ENCODE peak calls at places on chromosomes 3 and 15, in seven cellular contexts. I is neural progenitor cell, E is keratinocyte, K is PC-9, P is IMR-90, V is HepG2, A is PC-3. D is an unnamed sample. For H4K20me1, the result is how much of the 10 kb centered on the place peaks cover.

GRCh38 chr3:123871946-123872345 is 12.2 kb downstream of the MYLK start:
- DNase-seq in I (peak), E (no peak), K (no peak), P (peak), V (no peak), A (peak), D (no peak)

GRCh38 chr3:44906997-44907396 is 32.6 kb downstream of the TGM4 start:
- DNase-seq in I (no peak), E (no peak), K (no peak), P (peak), V (no peak), A (peak), D (no peak)

GRCh38 chr3:126752303-126753190 is 48.5 kb downstream of the CHCHD6 start:
- DNase-seq in I (peak), E (no peak), K (peak), P (peak), V (peak), A (peak), D (peak)

GRCh38 chr15:52784799-52785671 is 5.1 kb downstream of the ONECUT1 start:
- DNase-seq in I (peak), E (no peak), K (no peak), P (no peak), V (peak), A (no peak), D (peak)

GRCh38 chr3:38658886-38659285 is 9.4 kb upstream of the SCN5A start:
- DNase-seq in I (peak), E (no peak), K (no peak), P (no peak), V (no peak), A (no peak), D (no peak)

GRCh38 chr3:149472393-149472792 is 2.1 kb upstream of the TM4SF4 start:
- DNase-seq in I (no peak), E (no peak), K (no peak), P (peak), V (no peak), A (no peak), D (no peak)

GRCh38 chr3:29346828-29347227 is 66.0 kb downstream of the RBMS3 start:
- DNase-seq in I (no peak), E (no peak), K (no peak), P (peak), V (no peak), A (no peak), D (peak)

GRCh38 chr3:149473314-149473990 is 1.0 kb upstream of the TM4SF4 start:
- DNase-seq in I (no peak), E (peak), K (peak), P (peak), V (no peak), A (peak), D (peak)

GRCh38 chr15:94965593-94965992 is 734.2 kb downstream of the MCTP2 start:
- DNase-seq in I (no peak), E (no peak), K (no peak), P (no peak), V (no peak), A (no peak), D (no peak)

GRCh38 chr15:60370804-60371700 is 26.7 kb downstream of the ANXA2 start:
- DNase-seq in I (no peak), E (no peak), K (peak), P (peak), V (peak), A (peak), D (peak)

GRCh38 chr15:55970286-55970685 is 23.1 kb downstream of the NEDD4 start:
- DNase-seq in I (no peak), E (no peak), K (no peak), P (no peak), V (no peak), A (no peak), D (no peak)

GRCh38 chr3:135450985-135451384 is 514.5 kb upstream of the PPP2R3A start:
- DNase-seq in I (no peak), E (no peak), K (no peak), P (no peak), V (no peak), A (no peak), D (peak)

GRCh38 chr3:187015903-187016638 is 85.7 kb downstream of the ST6GAL1 start:
- DNase-seq in I (no peak), E (no peak), K (no peak), P (no peak), V (no peak), A (no peak), D (no peak)

GRCh38 chr3:53708001-53708621 is 138.1 kb downstream of the CHDH start:
- DNase-seq in I (no peak), E (no peak), K (no peak), P (no peak), V (no peak), A (no peak), D (no peak)

GRCh38 chr3:23324745-23325144 is 121.6 kb downstream of the UBE2E2 start:
- DNase-seq in I (no peak), E (no peak), K (peak), P (peak), V (no peak), A (peak), D (no peak)

GRCh38 chr15:52785672-52786406 is 4.3 kb downstream of the ONECUT1 start:
- DNase-seq in I (peak), E (no peak), K (no peak), P (no peak), V (no peak), A (no peak), D (peak)

GRCh38 chr3:191366675-191367074 is 36.3 kb upstream of the UTS2B start:
- DNase-seq in I (no peak), E (no peak), K (no peak), P (peak), V (no peak), A (no peak), D (peak)

GRCh38 chr3:43319794-43320193 is 33.5 kb downstream of the SNRK start:
- DNase-seq in I (no peak), E (no peak), K (no peak), P (no peak), V (no peak), A (no peak), D (no peak)

GRCh38 chr15:74752486-74753395 is 4.1 kb downstream of the CYP1A2 start:
- DNase-seq in I (no peak), E (peak), K (peak), P (peak), V (no peak), A (peak), D (peak)

GRCh38 chr3:174441588-174442316 is 417.4 kb upstream of the NAALADL2 start:
- DNase-seq in I (peak), E (no peak), K (no peak), P (no peak), V (no peak), A (peak), D (peak)

DNA sequence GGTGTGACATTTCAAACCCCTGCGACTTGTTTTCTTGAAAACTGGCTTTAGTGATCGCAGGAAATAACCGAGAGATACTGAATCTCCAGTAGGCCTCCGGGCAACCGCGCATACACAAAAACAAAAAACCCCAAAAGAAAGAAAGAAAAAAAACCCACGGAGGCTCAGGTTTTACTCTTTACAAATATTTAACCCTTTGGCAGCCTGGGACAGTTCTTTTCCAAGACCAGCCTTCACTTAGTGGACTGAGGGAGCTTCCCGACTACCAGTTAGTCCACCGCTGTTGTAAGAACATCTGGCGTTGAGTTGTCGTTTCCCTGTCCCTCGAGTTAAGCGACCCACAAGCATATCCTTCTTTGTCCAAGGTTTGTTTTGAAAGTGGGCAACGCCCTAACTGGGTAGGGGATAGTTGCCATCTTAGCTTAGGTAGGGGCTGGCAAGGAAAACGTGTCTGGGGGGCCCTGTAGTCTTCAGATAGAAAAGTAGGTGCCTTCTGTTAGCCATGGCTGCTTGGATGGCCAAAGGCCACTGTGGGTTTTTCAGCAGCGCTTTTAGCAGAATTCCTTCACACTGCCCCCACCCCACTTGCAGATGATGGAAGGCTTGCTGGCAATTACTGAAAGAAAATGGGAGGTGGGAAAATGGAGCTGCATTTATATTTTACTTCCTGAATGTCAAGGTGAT is 6.9 kb downstream of the ISL2 start:
- DNase-seq in I (peak), E (no peak), K (no peak), P (no peak), V (no peak), A (no peak), D (peak)
- H4K20me1 ChIP-seq in I (half or more), E (under half), K (under half), P (under half), V (under half), A (under half), D (under half)

DNA sequence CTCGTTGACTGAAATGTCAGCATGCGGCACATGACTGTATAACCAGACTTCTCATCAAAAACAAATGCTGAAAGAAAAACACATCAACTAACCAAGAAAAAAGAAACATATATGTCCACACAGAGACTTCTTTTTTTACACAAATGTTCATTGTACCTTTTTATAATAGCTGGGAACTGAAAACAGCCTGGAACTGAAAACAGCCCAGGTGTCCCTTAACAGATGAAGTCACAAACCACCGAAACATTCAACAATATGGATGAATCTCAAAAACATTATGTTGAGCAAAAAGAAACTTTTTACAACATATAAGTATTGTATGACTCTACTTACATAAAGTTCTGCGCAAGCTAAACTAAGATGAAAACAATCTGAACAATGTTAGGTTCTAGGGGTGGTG is 20.6 kb downstream of the UBE3A start:
- DNase-seq in I (no peak), E (no peak), K (no peak), P (no peak), V (no peak), A (no peak), D (no peak)
- H4K20me1 ChIP-seq in I (half or more), E (under half), K (under half), P (half or more), V (under half), A (half or more), D (half or more)

DNA sequence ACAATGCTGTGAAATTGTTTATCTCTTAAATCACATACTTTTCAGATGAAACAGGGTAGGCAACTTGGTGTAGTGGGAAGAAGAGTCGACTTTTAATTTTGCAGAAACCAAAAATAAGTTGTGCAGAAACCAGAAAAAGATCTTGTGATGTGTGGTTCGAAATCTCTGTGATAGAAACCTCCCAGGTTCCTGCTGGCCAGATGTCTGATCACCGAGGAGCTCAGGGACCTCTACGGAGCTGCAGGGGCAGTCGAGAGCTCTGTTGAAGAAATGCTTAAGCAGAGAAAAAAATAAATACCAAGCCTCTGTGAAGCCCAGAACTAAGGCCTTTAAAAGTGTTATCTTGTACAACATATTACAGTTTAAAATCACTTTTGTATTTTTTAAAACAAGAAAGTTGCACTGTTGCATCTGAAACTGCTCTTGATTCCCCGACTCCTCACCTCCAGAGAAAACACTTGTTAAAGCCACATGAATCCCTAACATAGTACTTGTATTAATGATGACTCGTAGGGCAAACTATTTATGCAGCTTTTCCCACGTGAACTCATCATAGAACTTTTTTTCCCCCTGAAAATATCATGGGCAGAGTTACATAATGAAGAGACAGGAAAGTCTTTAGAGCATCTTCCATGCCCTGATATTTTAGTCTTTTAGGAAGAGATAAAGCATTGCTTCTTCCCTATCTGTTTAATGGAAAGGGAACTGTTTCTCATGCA is 51.3 kb downstream of the CCK start:
- DNase-seq in I (no peak), E (no peak), K (no peak), P (peak), V (no peak), A (peak), D (no peak)
- H4K20me1 ChIP-seq in I (under half), E (under half), K (under half), P (under half), V (under half), A (under half), D (under half)

DNA sequence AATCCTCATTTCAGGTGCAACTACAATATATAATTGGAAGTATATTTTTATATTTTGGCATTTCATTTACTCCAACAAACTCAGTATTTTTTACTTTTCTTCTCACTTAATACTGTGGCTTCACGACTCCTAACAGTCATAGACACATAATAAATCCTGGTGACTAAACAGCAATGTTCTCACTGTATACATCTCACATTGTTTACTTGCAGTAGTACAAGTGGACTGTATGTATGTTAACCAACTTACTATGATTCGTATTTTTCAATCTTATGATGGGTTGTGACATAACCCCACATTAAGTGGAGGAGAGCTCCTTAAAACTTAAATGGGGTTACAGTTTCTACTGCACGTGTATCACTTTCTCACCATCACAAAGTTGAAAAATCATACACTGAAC is 7.5 kb downstream of the ADAM10 start:
- DNase-seq in I (no peak), E (no peak), K (no peak), P (peak), V (no peak), A (no peak), D (peak)
- H4K20me1 ChIP-seq in I (half or more), E (under half), K (under half), P (half or more), V (under half), A (under half), D (under half)

GRCh38 chr15:50426428-50426827 is 2.2 kb downstream of the USP8 start:
- DNase-seq in I (no peak), E (no peak), K (no peak), P (no peak), V (no peak), A (no peak), D (no peak)

GRCh38 chr15:50431204-50431603 is 7.0 kb downstream of the USP8 start:
- DNase-seq in I (no peak), E (no peak), K (no peak), P (peak), V (no peak), A (peak), D (no peak)

GRCh38 chr15:50424066-50424890 is at the start of gene USP8:
- DNase-seq in I (peak), E (peak), K (peak), P (peak), V (peak), A (peak), D (peak)

DNA sequence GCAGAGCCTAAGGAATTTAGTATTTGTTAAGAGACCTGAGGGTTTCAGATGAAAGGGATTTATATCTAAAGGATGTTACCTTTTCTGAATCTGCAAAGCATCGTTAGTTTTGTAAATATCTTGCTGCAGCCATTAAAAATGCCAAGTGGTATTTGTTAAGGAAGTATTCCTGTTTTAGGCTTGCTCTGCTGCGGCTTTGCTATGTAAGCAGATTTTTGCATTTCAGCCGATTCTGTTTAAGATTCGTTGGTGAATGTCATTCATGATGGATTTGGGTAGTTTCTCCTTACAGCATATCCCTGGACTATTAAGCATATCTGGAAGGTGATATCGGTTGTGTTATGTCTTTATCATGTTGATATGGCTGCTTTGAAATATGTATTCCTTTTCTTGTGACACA is 1.0 kb downstream of the USP8 start:
- DNase-seq in I (peak), E (no peak), K (no peak), P (no peak), V (no peak), A (no peak), D (no peak)
- H4K20me1 ChIP-seq in I (under half), E (under half), K (under half), P (under half), V (under half), A (under half), D (under half)

GRCh38 chr3:134237454-134238145 is 13.1 kb downstream of the RYK start:
- DNase-seq in I (no peak), E (no peak), K (no peak), P (no peak), V (peak), A (no peak), D (no peak)

GRCh38 chr3:134232976-134233375 is 17.7 kb downstream of the RYK start:
- DNase-seq in I (no peak), E (no peak), K (no peak), P (no peak), V (no peak), A (no peak), D (no peak)

GRCh38 chr3:134239538-134239937 is 11.1 kb downstream of the RYK start:
- DNase-seq in I (no peak), E (no peak), K (no peak), P (peak), V (no peak), A (peak), D (no peak)

GRCh38 chr3:134235677-134236076 is 15.0 kb downstream of the RYK start:
- DNase-seq in I (no peak), E (no peak), K (no peak), P (no peak), V (no peak), A (no peak), D (no peak)

GRCh38 chr3:134236505-134236904 is 14.2 kb downstream of the RYK start:
- DNase-seq in I (no peak), E (no peak), K (no peak), P (no peak), V (no peak), A (no peak), D (no peak)
- H4K20me1 ChIP-seq in I (half or more), E (under half), K (under half), P (half or more), V (under half), A (under half), D (half or more)

D was measured in osteoblast.